ENCODE peak calls at places on chromosomes 5 and 9, in six cellular contexts. One of them, this sample, is unnamed. For H3K27me3, the result is how much of the 10 kb centered on the place peaks cover.

GRCh38 chr5:113612060-113612496 is 98.6 kb downstream of the YTHDC2 start:
- DNase-seq in mammary epithelial cell: peak
- DNase-seq in tibial artery: no peak
- DNase-seq in psoas muscle: no peak
- DNase-seq in fibroblast of lung: peak
- DNase-seq in tibial nerve: no peak
- DNase-seq in this sample: no peak

GRCh38 chr5:173454764-173455598 is 126.8 kb upstream of the STC2 start:
- DNase-seq in mammary epithelial cell: peak
- DNase-seq in tibial artery: peak
- DNase-seq in psoas muscle: peak
- DNase-seq in fibroblast of lung: peak
- DNase-seq in tibial nerve: no peak
- DNase-seq in this sample: no peak

GRCh38 chr9:100472725-100473261 is at the start of gene TMEFF1:
- DNase-seq in mammary epithelial cell: peak
- DNase-seq in tibial artery: no peak
- DNase-seq in psoas muscle: peak
- DNase-seq in fibroblast of lung: no peak
- DNase-seq in tibial nerve: no peak
- DNase-seq in this sample: no peak

GRCh38 chr9:20558609-20559016 is 63.7 kb downstream of the MLLT3 start:
- DNase-seq in mammary epithelial cell: peak
- DNase-seq in tibial artery: no peak
- DNase-seq in psoas muscle: no peak
- DNase-seq in fibroblast of lung: peak
- DNase-seq in tibial nerve: no peak
- DNase-seq in this sample: no peak

GRCh38 chr5:116864157-116864837 is 289.7 kb upstream of the SEMA6A start:
- DNase-seq in mammary epithelial cell: no peak
- DNase-seq in tibial artery: no peak
- DNase-seq in psoas muscle: no peak
- DNase-seq in fibroblast of lung: no peak
- DNase-seq in tibial nerve: no peak
- DNase-seq in this sample: no peak

GRCh38 chr5:61486476-61486875 is 154.4 kb downstream of the ZSWIM6 start:
- DNase-seq in mammary epithelial cell: no peak
- DNase-seq in tibial artery: no peak
- DNase-seq in psoas muscle: no peak
- DNase-seq in fibroblast of lung: no peak
- DNase-seq in tibial nerve: no peak
- DNase-seq in this sample: no peak

GRCh38 chr5:107092695-107093094 is 578.0 kb downstream of the EFNA5 start:
- DNase-seq in mammary epithelial cell: peak
- DNase-seq in tibial artery: no peak
- DNase-seq in psoas muscle: no peak
- DNase-seq in fibroblast of lung: no peak
- DNase-seq in tibial nerve: no peak
- DNase-seq in this sample: no peak

GRCh38 chr9:91949946-91950664 is at the start of gene ROR2:
- DNase-seq in mammary epithelial cell: peak
- DNase-seq in tibial artery: no peak
- DNase-seq in psoas muscle: peak
- DNase-seq in fibroblast of lung: peak
- DNase-seq in tibial nerve: no peak
- DNase-seq in this sample: no peak

GRCh38 chr5:10301266-10301665 is 6.4 kb downstream of the CMBL start:
- DNase-seq in mammary epithelial cell: no peak
- DNase-seq in tibial artery: no peak
- DNase-seq in psoas muscle: no peak
- DNase-seq in fibroblast of lung: no peak
- DNase-seq in tibial nerve: no peak
- DNase-seq in this sample: no peak

GRCh38 chr5:93573627-93573974 is 7.4 kb downstream of the NR2F1-AS1 start:
- DNase-seq in mammary epithelial cell: no peak
- DNase-seq in tibial artery: no peak
- DNase-seq in psoas muscle: no peak
- DNase-seq in fibroblast of lung: no peak
- DNase-seq in tibial nerve: no peak
- DNase-seq in this sample: no peak

GRCh38 chr5:123124495-123125171 is 35.6 kb downstream of the PRDM6 start:
- DNase-seq in mammary epithelial cell: no peak
- DNase-seq in tibial artery: no peak
- DNase-seq in psoas muscle: no peak
- DNase-seq in fibroblast of lung: peak
- DNase-seq in tibial nerve: peak
- DNase-seq in this sample: no peak

GRCh38 chr5:87195104-87195581 is 72.5 kb upstream of the RASA1 start:
- DNase-seq in mammary epithelial cell: peak
- DNase-seq in tibial artery: no peak
- DNase-seq in psoas muscle: no peak
- DNase-seq in fibroblast of lung: peak
- DNase-seq in tibial nerve: no peak
- DNase-seq in this sample: no peak

GRCh38 chr9:97529363-97530076 is 28.1 kb downstream of the TMOD1 start:
- DNase-seq in mammary epithelial cell: peak
- DNase-seq in tibial artery: peak
- DNase-seq in psoas muscle: no peak
- DNase-seq in fibroblast of lung: no peak
- DNase-seq in tibial nerve: no peak
- DNase-seq in this sample: no peak

GRCh38 chr9:130732793-130733221 is 39.2 kb downstream of the EXOSC2 start:
- DNase-seq in mammary epithelial cell: no peak
- DNase-seq in tibial artery: no peak
- DNase-seq in psoas muscle: no peak
- DNase-seq in fibroblast of lung: peak
- DNase-seq in tibial nerve: no peak
- DNase-seq in this sample: no peak

GRCh38 chr5:119078071-119078846 is 7.4 kb downstream of the DMXL1 start:
- DNase-seq in mammary epithelial cell: no peak
- DNase-seq in tibial artery: no peak
- DNase-seq in psoas muscle: no peak
- DNase-seq in fibroblast of lung: no peak
- DNase-seq in tibial nerve: no peak
- DNase-seq in this sample: no peak

GRCh38 chr5:95720094-95720793 is 10.9 kb upstream of the RHOBTB3 start:
- DNase-seq in mammary epithelial cell: no peak
- DNase-seq in tibial artery: peak
- DNase-seq in psoas muscle: no peak
- DNase-seq in fibroblast of lung: peak
- DNase-seq in tibial nerve: peak
- DNase-seq in this sample: no peak

GRCh38 chr5:153629027-153629426 is 138.6 kb downstream of the GRIA1 start:
- DNase-seq in mammary epithelial cell: peak
- DNase-seq in tibial artery: peak
- DNase-seq in psoas muscle: no peak
- DNase-seq in fibroblast of lung: peak
- DNase-seq in tibial nerve: peak
- DNase-seq in this sample: peak

GRCh38 chr9:26296910-26297309 is 595.7 kb downstream of the CAAP1 start:
- DNase-seq in mammary epithelial cell: peak
- DNase-seq in tibial artery: no peak
- DNase-seq in psoas muscle: no peak
- DNase-seq in fibroblast of lung: no peak
- DNase-seq in tibial nerve: no peak
- DNase-seq in this sample: no peak

GRCh38 chr5:39164016-39164415 is 55.3 kb downstream of the FYB1 start:
- DNase-seq in mammary epithelial cell: no peak
- DNase-seq in tibial artery: peak
- DNase-seq in psoas muscle: no peak
- DNase-seq in fibroblast of lung: no peak
- DNase-seq in tibial nerve: no peak
- DNase-seq in this sample: no peak

GRCh38 chr9:16247188-16247875 is 623.1 kb downstream of the BNC2 start:
- DNase-seq in mammary epithelial cell: peak
- DNase-seq in tibial artery: no peak
- DNase-seq in psoas muscle: no peak
- DNase-seq in fibroblast of lung: peak
- DNase-seq in tibial nerve: no peak
- DNase-seq in this sample: peak

GRCh38 chr5:142014911-142015584 is 2.2 kb upstream of the GNPDA1 start:
- DNase-seq in mammary epithelial cell: peak
- DNase-seq in tibial artery: no peak
- DNase-seq in psoas muscle: no peak
- DNase-seq in fibroblast of lung: peak
- DNase-seq in tibial nerve: peak
- DNase-seq in this sample: no peak

GRCh38 chr5:10441992-10442435 is 335 bp downstream of the ROPN1L start:
- DNase-seq in mammary epithelial cell: no peak
- DNase-seq in tibial artery: no peak
- DNase-seq in psoas muscle: no peak
- DNase-seq in fibroblast of lung: no peak
- DNase-seq in tibial nerve: no peak
- DNase-seq in this sample: no peak

GRCh38 chr9:94164756-94165549 is 80.7 kb downstream of the PTPDC1 start:
- DNase-seq in mammary epithelial cell: no peak
- DNase-seq in tibial artery: no peak
- DNase-seq in psoas muscle: no peak
- DNase-seq in fibroblast of lung: no peak
- DNase-seq in tibial nerve: no peak
- DNase-seq in this sample: no peak

GRCh38 chr5:919356-920000 is 26.8 kb downstream of the TRIP13 start:
- DNase-seq in mammary epithelial cell: no peak
- DNase-seq in tibial artery: no peak
- DNase-seq in psoas muscle: no peak
- DNase-seq in fibroblast of lung: no peak
- DNase-seq in tibial nerve: no peak
- DNase-seq in this sample: no peak

GRCh38 chr9:32399110-32399815 is 14.8 kb downstream of the ACO1 start:
- DNase-seq in mammary epithelial cell: no peak
- DNase-seq in tibial artery: no peak
- DNase-seq in psoas muscle: no peak
- DNase-seq in fibroblast of lung: no peak
- DNase-seq in tibial nerve: no peak
- DNase-seq in this sample: no peak

GRCh38 chr9:18056993-18057369 is 417.0 kb upstream of the ADAMTSL1 start:
- DNase-seq in mammary epithelial cell: no peak
- DNase-seq in tibial artery: no peak
- DNase-seq in psoas muscle: no peak
- DNase-seq in fibroblast of lung: no peak
- DNase-seq in tibial nerve: no peak
- DNase-seq in this sample: no peak

GRCh38 chr9:101098392-101098791 is 69.9 kb downstream of the PLPPR1 start:
- DNase-seq in mammary epithelial cell: no peak
- DNase-seq in tibial artery: no peak
- DNase-seq in psoas muscle: no peak
- DNase-seq in fibroblast of lung: no peak
- DNase-seq in tibial nerve: no peak
- DNase-seq in this sample: no peak

GRCh38 chr9:8221462-8221861 is 421.9 kb upstream of the DMAC1 start:
- DNase-seq in mammary epithelial cell: no peak
- DNase-seq in tibial artery: no peak
- DNase-seq in psoas muscle: no peak
- DNase-seq in fibroblast of lung: no peak
- DNase-seq in tibial nerve: no peak
- DNase-seq in this sample: no peak

GRCh38 chr9:127449332-127449966 is 1.8 kb downstream of the RPL12 start:
- DNase-seq in mammary epithelial cell: no peak
- DNase-seq in tibial artery: no peak
- DNase-seq in psoas muscle: no peak
- DNase-seq in fibroblast of lung: peak
- DNase-seq in tibial nerve: no peak
- DNase-seq in this sample: no peak

GRCh38 chr5:60372786-60373185 is 327.2 kb downstream of the DEPDC1B start:
- DNase-seq in mammary epithelial cell: no peak
- DNase-seq in tibial artery: no peak
- DNase-seq in psoas muscle: no peak
- DNase-seq in fibroblast of lung: no peak
- DNase-seq in tibial nerve: no peak
- DNase-seq in this sample: no peak
- H3K27me3 ChIP-seq in mammary epithelial cell: under half
- H3K27me3 ChIP-seq in tibial artery: under half
- H3K27me3 ChIP-seq in psoas muscle: under half
- H3K27me3 ChIP-seq in fibroblast of lung: under half
- H3K27me3 ChIP-seq in tibial nerve: under half
- H3K27me3 ChIP-seq in this sample: under half

GRCh38 chr5:56430437-56430836 is 197.3 kb upstream of the ANKRD55 start:
- DNase-seq in mammary epithelial cell: no peak
- DNase-seq in tibial artery: no peak
- DNase-seq in psoas muscle: no peak
- DNase-seq in fibroblast of lung: no peak
- DNase-seq in tibial nerve: no peak
- DNase-seq in this sample: no peak
- H3K27me3 ChIP-seq in mammary epithelial cell: under half
- H3K27me3 ChIP-seq in tibial artery: under half
- H3K27me3 ChIP-seq in psoas muscle: under half
- H3K27me3 ChIP-seq in fibroblast of lung: under half
- H3K27me3 ChIP-seq in tibial nerve: under half
- H3K27me3 ChIP-seq in this sample: under half

DNA sequence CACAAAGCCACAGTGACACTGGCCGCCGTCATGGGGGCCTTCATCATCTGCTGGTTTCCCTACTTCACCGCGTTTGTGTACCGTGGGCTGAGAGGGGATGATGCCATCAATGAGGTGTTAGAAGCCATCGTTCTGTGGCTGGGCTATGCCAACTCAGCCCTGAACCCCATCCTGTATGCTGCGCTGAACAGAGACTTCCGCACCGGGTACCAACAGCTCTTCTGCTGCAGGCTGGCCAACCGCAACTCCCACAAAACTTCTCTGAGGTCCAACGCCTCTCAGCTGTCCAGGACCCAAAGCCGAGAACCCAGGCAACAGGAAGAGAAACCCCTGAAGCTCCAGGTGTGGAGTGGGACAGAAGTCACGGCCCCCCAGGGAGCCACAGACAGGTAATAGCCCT is 26.1 kb downstream of the HRH2 start:
- DNase-seq in mammary epithelial cell: no peak
- DNase-seq in tibial artery: no peak
- DNase-seq in psoas muscle: no peak
- DNase-seq in fibroblast of lung: no peak
- DNase-seq in tibial nerve: no peak
- DNase-seq in this sample: no peak
- H3K27me3 ChIP-seq in mammary epithelial cell: under half
- H3K27me3 ChIP-seq in tibial artery: under half
- H3K27me3 ChIP-seq in psoas muscle: under half
- H3K27me3 ChIP-seq in fibroblast of lung: under half
- H3K27me3 ChIP-seq in tibial nerve: under half
- H3K27me3 ChIP-seq in this sample: under half

DNA sequence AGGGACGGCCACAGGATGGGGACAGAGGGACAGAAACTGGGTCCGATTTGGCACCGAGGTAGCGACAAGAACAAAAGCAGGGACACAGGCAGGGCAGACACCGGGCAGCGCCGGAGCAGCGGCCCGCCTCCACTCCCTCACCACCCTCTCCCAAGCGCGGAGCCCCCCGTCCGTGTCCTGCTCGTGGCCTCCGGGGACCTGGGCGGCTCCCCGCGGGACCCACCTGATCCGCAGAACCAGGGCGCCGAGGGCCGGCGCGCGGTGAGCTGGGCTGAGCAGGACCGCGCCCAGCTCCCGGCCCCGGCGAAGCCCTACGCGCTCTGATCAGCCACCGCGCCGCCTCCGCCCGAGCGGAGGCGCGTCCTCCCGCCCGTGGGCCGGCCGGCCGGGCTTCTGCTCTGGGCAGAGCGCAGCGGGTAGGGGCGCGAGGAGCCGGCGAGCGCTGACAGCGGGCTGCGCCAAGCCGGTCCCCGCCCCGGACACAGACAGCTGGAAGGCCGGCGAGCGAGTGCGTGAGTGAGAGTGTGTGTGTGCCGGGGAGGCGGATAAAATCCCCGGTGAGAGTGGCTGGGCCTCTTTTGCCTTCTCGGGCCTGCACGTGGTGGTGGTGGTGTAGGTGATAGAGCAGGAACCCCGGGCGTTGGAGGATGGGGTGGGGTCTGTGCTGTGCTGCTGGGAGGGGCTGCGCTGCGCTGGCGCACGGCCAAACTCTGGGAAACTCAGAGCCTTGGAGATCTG is at the start of gene GGTA1:
- DNase-seq in mammary epithelial cell: peak
- DNase-seq in tibial artery: peak
- DNase-seq in psoas muscle: peak
- DNase-seq in fibroblast of lung: peak
- DNase-seq in tibial nerve: peak
- DNase-seq in this sample: no peak
- H3K27me3 ChIP-seq in mammary epithelial cell: under half
- H3K27me3 ChIP-seq in tibial artery: under half
- H3K27me3 ChIP-seq in psoas muscle: under half
- H3K27me3 ChIP-seq in fibroblast of lung: under half
- H3K27me3 ChIP-seq in tibial nerve: under half
- H3K27me3 ChIP-seq in this sample: under half